ENCODE peak calls at places on chromosomes 1 and 21, in four cellular contexts. One of them, this sample, is unnamed.
A peak's percentile ranks its signal among the peaks of the same experiment; 100 is the strongest.

GRCh38 chr21:41612674-41613250 is 104.8 kb upstream of the TMPRSS2 start:
- DNase-seq in aorta: peak; percentile 95
- DNase-seq in heart left ventricle: peak; percentile 80
- DNase-seq in ovary: peak; percentile 88
- DNase-seq in this sample: peak; percentile 77

GRCh38 chr21:36179145-36179544 is 22.5 kb downstream of the DOP1B start:
- DNase-seq in heart left ventricle: no peak
- DNase-seq in ovary: no peak
- DNase-seq in aorta: no peak
- DNase-seq in this sample: no peak

GRCh38 chr1:177891809-177892208 is 78.0 kb downstream of the SEC16B start:
- DNase-seq in aorta: no peak
- DNase-seq in heart left ventricle: no peak
- DNase-seq in ovary: no peak
- DNase-seq in this sample: no peak

GRCh38 chr1:197781998-197782718 is 6.9 kb upstream of the DENND1B start:
- DNase-seq in heart left ventricle: no peak
- DNase-seq in aorta: no peak
- DNase-seq in ovary: no peak
- DNase-seq in this sample: no peak

GRCh38 chr1:88740784-88741183 is 56.7 kb downstream of the PKN2 start:
- DNase-seq in ovary: no peak
- DNase-seq in heart left ventricle: no peak
- DNase-seq in aorta: no peak
- DNase-seq in this sample: no peak

GRCh38 chr21:41580758-41581554 is 73.0 kb upstream of the TMPRSS2 start:
- DNase-seq in heart left ventricle: no peak
- DNase-seq in aorta: no peak
- DNase-seq in ovary: no peak
- DNase-seq in this sample: no peak

GRCh38 chr1:66809736-66810326 is 8.8 kb upstream of the INSL5 start:
- DNase-seq in ovary: no peak
- DNase-seq in heart left ventricle: no peak
- DNase-seq in aorta: no peak
- DNase-seq in this sample: no peak

GRCh38 chr1:11384170-11384554 is 94.8 kb upstream of the DISP3 start:
- DNase-seq in heart left ventricle: no peak
- DNase-seq in aorta: no peak
- DNase-seq in ovary: no peak
- DNase-seq in this sample: no peak

GRCh38 chr1:234963180-234963903 is 165.3 kb downstream of the TOMM20 start:
- DNase-seq in ovary: peak; percentile 71
- DNase-seq in aorta: peak; percentile 90
- DNase-seq in heart left ventricle: peak; percentile 91
- DNase-seq in this sample: peak; percentile 56

GRCh38 chr1:205505076-205505729 is 734 bp downstream of the CDK18 start:
- DNase-seq in heart left ventricle: no peak
- DNase-seq in aorta: no peak
- DNase-seq in ovary: no peak
- DNase-seq in this sample: no peak

GRCh38 chr21:45219517-45219916 is 68.2 kb downstream of the POFUT2 start:
- DNase-seq in aorta: no peak
- DNase-seq in heart left ventricle: no peak
- DNase-seq in ovary: no peak
- DNase-seq in this sample: no peak

GRCh38 chr1:182520746-182521145 is 68.3 kb downstream of the RNASEL start:
- DNase-seq in aorta: no peak
- DNase-seq in heart left ventricle: no peak
- DNase-seq in ovary: no peak
- DNase-seq in this sample: no peak

GRCh38 chr21:46515109-46515508 is 56.4 kb downstream of the DIP2A start:
- DNase-seq in aorta: no peak
- DNase-seq in ovary: no peak
- DNase-seq in heart left ventricle: peak; percentile 69
- DNase-seq in this sample: no peak

GRCh38 chr1:156622581-156623297 is 3.5 kb downstream of the HAPLN2 start:
- DNase-seq in heart left ventricle: no peak
- DNase-seq in ovary: no peak
- DNase-seq in aorta: peak; percentile 30
- DNase-seq in this sample: no peak

GRCh38 chr1:205907794-205908193 is 35.5 kb downstream of the SLC26A9 start:
- DNase-seq in ovary: no peak
- DNase-seq in heart left ventricle: no peak
- DNase-seq in aorta: no peak
- DNase-seq in this sample: no peak

GRCh38 chr21:33121715-33122475 is 52.0 kb downstream of the OLIG1 start:
- DNase-seq in heart left ventricle: no peak
- DNase-seq in aorta: peak; percentile 43
- DNase-seq in ovary: no peak
- DNase-seq in this sample: no peak

DNA sequence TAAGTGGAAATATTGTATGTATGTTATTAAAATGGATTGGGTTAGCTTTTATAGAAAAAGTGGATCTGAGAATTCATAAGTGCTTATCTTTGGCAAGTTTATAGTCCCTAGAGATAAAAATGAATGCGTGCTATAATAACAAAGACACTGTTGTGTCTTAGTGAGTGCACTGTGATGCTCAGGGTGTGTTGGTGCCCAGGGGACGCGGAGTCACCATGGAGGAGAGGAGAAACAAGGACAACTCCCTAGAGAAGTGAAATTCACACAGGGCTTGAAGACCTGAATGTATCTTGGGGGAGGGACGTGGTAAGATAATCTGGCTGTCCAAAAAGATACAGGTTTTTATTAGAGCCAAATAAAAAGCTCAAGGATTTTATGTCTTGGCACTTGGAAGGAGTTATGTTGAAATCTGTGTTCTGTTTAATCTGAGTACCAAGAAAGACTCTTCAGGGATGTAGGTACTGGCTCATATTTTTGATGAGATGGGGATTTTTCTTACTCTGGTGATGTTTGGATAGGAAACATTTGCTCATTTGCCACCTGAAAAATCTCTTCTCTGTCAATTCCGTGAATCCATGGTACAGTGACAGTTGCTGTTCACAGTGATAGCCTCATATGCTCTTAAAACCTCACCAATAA is 9.6 kb downstream of the SMYD2 start:
- DNase-seq in aorta: no peak
- DNase-seq in heart left ventricle: no peak
- DNase-seq in ovary: no peak
- DNase-seq in this sample: no peak
- H3K27me3 ChIP-seq in aorta: no peaks in the 10 kb centered on the region
- H3K27me3 ChIP-seq in heart left ventricle: no peaks in the 10 kb centered on the region
- H3K27me3 ChIP-seq in ovary: no peaks in the 10 kb centered on the region
- H3K27me3 ChIP-seq in this sample: no peaks in the 10 kb centered on the region

DNA sequence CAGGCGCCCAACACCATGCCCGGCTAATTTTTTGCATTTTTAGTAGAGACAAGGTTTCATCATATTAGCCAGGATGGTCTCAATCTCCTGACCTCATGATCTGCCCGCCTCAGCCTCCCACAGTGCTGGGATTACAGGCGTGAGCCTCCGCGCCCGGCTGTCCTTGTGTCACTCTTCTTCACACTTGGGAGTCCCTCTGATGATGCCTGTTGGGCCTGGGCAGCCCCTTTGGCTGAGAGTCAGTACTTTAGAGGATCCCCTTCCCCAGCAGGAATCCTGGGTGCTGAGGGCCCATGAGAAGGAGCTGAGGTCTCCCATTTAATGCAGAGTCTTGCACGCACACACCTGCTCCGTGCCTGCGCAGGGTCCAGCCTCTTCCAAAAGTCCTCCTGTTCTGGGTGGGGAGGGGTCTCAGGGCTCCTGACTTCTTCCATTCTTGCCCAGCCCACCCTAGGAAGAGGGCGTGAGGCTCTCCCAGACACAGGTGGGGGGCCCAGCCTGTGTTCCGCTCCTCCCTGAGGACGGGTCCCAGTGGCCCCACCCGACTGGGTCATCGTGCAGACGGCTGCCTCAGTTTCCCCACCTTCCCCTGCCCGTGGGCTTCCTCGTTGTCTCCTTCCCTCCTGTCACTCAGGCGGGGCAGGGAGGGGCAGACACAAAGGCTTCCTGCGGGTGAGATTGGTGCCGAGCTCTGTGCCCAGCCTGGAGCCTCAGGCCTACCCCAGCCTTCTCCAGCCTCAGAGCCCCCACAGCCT is 3.9 kb downstream of the TTLL10 start:
- DNase-seq in heart left ventricle: peak; percentile 51
- DNase-seq in ovary: no peak
- DNase-seq in aorta: peak; percentile 59
- DNase-seq in this sample: no peak
- H3K27me3 ChIP-seq in heart left ventricle: peaks cover 74% of the 10 kb centered on the region
- H3K27me3 ChIP-seq in ovary: no peaks in the 10 kb centered on the region
- H3K27me3 ChIP-seq in aorta: no peaks in the 10 kb centered on the region
- H3K27me3 ChIP-seq in this sample: peaks cover 18% of the 10 kb centered on the region

DNA sequence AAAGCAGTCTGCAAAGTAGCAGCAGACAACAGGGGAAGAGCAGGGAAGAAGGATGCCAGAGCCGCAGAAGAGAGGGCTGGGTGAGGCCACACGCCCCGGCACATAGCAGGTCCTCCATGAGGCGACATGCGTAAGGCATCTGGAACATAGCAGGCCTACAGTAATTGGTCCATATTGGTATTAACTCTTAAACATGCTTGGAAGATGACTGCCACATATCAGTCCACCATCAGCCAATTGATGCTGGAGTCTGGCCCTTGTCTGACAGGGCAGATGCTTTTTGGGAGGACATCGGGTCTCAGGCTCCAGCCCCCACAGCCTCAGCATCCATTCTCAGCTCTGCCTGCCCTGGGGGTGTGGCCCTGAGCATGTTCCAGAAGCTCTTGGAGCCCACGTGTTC is 93.7 kb downstream of the TAS1R2 start:
- DNase-seq in heart left ventricle: no peak
- DNase-seq in aorta: no peak
- DNase-seq in ovary: no peak
- DNase-seq in this sample: no peak
- H3K27me3 ChIP-seq in heart left ventricle: peaks cover 64% of the 10 kb centered on the region
- H3K27me3 ChIP-seq in aorta: no peaks in the 10 kb centered on the region
- H3K27me3 ChIP-seq in ovary: no peaks in the 10 kb centered on the region
- H3K27me3 ChIP-seq in this sample: peaks cover 7% of the 10 kb centered on the region

DNA sequence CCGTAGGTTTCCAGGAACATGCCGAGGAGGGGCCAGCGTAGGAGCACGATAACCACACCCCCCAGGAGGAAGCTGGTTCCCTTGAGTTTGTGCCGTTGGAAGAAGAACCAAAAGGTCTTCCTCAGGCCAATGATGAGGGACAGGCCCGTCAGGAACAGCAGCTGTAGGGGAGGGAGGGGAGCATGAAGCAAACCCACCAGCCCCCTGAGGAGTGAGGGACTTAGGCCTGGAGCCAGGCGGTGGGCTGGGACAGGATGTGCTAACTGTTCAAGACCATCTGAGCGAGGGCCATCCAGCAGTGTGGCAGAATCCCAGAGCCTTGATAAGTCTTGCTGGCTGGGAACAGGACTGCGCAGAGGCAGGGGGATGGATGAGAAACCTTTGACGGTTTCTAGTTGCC is 5.4 kb upstream of the KISS1 start:
- DNase-seq in aorta: peak; percentile 47
- DNase-seq in heart left ventricle: no peak
- DNase-seq in ovary: peak; percentile 24
- DNase-seq in this sample: no peak
- H3K27me3 ChIP-seq in aorta: no peaks in the 10 kb centered on the region
- H3K27me3 ChIP-seq in heart left ventricle: peaks cover 19% of the 10 kb centered on the region
- H3K27me3 ChIP-seq in ovary: no peaks in the 10 kb centered on the region
- H3K27me3 ChIP-seq in this sample: no peaks in the 10 kb centered on the region

DNA sequence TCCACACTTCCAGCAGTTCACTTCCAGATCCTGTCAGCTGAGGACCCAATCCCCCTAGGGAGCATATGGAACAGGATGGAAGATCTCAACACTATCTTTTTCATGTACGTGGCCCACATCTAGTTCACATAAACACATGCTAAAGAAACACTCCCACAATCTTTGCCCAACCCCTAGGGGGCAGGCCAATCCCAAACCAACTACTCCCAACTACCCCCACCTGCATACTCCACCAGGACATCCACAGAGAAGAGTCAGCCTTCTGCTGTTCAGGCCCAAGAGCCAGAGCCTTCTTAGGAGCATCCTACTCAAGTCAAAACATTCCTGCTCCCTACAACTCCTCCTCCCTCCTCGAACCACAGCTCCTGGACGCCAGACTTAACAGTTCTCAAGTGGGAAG is 5.6 kb upstream of the SLC5A9 start:
- DNase-seq in heart left ventricle: no peak
- DNase-seq in ovary: no peak
- DNase-seq in aorta: no peak
- DNase-seq in this sample: no peak
- H3K27me3 ChIP-seq in heart left ventricle: no peaks in the 10 kb centered on the region
- H3K27me3 ChIP-seq in ovary: no peaks in the 10 kb centered on the region
- H3K27me3 ChIP-seq in aorta: no peaks in the 10 kb centered on the region
- H3K27me3 ChIP-seq in this sample: no peaks in the 10 kb centered on the region

DNA sequence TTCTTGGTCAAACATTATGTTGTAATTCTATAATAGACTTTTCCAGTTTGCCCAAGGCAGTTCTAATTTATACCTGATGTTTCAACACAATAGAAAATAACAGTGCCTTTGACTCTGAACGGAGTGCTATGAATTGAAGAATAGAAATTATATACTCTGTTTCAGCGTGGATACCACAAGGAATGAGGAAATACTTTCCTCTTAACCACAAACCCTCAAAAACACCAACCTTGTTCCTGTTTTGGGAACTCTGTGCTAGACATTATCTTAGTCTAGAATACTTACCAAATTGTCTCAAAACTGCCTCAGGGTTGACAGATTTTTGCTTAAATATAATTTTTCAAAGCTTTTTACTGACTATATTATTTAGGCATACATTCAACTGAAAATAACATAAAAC is 1629.3 kb downstream of the MRPL39 start:
- DNase-seq in heart left ventricle: no peak
- DNase-seq in ovary: no peak
- DNase-seq in aorta: no peak
- DNase-seq in this sample: no peak
- H3K27me3 ChIP-seq in heart left ventricle: no peaks in the 10 kb centered on the region
- H3K27me3 ChIP-seq in ovary: no peaks in the 10 kb centered on the region
- H3K27me3 ChIP-seq in aorta: no peaks in the 10 kb centered on the region
- H3K27me3 ChIP-seq in this sample: no peaks in the 10 kb centered on the region

DNA sequence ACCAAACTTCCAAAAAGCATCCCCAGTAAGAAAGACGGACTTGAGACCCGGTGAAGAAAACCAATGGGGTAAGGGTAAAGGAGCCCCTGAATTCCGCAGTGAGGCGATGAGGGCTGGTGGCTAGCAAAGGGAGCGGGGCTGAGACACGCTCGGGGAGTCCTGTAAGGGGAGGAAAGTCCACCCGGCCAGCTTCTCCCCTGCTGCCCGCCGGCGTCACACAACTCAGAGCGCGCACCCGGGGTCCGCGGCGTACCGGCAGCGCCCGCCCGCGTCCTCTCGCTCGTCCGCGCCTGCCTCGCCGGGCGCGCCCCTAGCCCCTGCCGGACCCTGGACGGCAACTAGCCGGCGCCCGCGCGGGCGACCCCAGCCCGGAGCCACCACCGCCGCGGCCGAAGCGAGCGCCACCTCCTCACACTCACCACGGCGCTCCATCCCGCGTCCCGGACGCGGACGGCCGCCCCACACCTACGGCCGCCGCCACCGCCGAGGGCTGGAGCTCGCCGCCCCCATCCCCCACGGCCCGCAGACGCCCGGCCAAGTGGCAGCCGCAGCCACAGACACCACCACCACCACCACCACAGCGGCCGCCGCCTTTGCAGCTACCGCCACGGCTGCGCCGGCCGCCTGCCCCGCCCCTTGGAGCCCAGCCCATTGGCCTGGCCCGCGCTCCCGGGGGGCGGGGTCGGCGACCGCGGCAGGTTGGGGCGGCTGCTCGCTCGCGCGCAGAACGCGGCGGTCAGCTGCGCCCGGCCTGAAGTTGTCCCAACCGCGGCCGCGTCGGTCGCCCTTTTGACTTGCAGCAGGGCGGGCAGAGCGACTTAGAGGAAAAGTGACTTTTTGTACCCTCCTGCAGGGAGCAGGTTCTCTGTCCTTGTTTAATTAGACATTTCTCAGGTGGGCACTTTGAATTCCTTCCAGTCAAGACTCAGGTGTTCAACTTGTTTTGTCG is 10.0 kb upstream of the ARHGAP29 start:
- DNase-seq in ovary: peak; percentile 82
- DNase-seq in aorta: peak; percentile 93
- DNase-seq in heart left ventricle: peak; percentile 91
- DNase-seq in this sample: peak; percentile 50
- H3K27me3 ChIP-seq in ovary: no peaks in the 10 kb centered on the region
- H3K27me3 ChIP-seq in aorta: no peaks in the 10 kb centered on the region
- H3K27me3 ChIP-seq in heart left ventricle: no peaks in the 10 kb centered on the region
- H3K27me3 ChIP-seq in this sample: no peaks in the 10 kb centered on the region